ENCODE peak calls at places on chromosomes 3 and 15, in eight cellular contexts. U is transverse colon; L is fibroblast of lung; F is Panc1; R is A549; T is thyroid gland; S is CD8-positive, alpha-beta T cell; J is H9. A is an unnamed sample. For H3K4me1, the result is how much of the 10 kb centered on the place peaks cover.

GRCh38 chr3:3082547-3082924 is 27.6 kb downstream of the IL5RA start:
- DNase-seq in U (no peak), L (no peak), F (no peak), R (no peak), T (no peak), S (no peak), J (no peak), A (no peak)

GRCh38 chr3:14143271-14143605 is 18.4 kb downstream of the TMEM43 start:
- DNase-seq in U (no peak), L (no peak), F (no peak), R (no peak), T (no peak), S (no peak), J (no peak), A (no peak)

GRCh38 chr15:99618941-99619411 is 53.2 kb downstream of the MEF2A start:
- DNase-seq in U (no peak), L (peak), F (no peak), R (no peak), T (peak), S (no peak), J (peak), A (no peak)

GRCh38 chr3:84724877-84725276 is 233.9 kb upstream of the CADM2 start:
- DNase-seq in U (no peak), L (peak), F (peak), R (peak), T (no peak), S (no peak), J (no peak), A (no peak)

GRCh38 chr3:176737480-176738147 is 459.7 kb downstream of the TBL1XR1 start:
- DNase-seq in U (no peak), L (no peak), F (no peak), R (no peak), T (no peak), S (no peak), J (no peak), A (no peak)

GRCh38 chr3:64541803-64542202 is 146.0 kb downstream of the ADAMTS9 start:
- DNase-seq in U (no peak), L (no peak), F (no peak), R (no peak), T (no peak), S (no peak), J (no peak), A (no peak)

GRCh38 chr3:10845240-10845761 is 29.3 kb downstream of the SLC6A11 start:
- DNase-seq in U (no peak), L (no peak), F (no peak), R (no peak), T (no peak), S (no peak), J (no peak), A (no peak)

GRCh38 chr3:152328841-152329240 is 60.1 kb downstream of the MBNL1 start:
- DNase-seq in U (no peak), L (peak), F (peak), R (peak), T (no peak), S (no peak), J (no peak), A (no peak)

GRCh38 chr3:153232737-153233330 is 70.8 kb downstream of the RAP2B start:
- DNase-seq in U (no peak), L (peak), F (no peak), R (no peak), T (no peak), S (no peak), J (no peak), A (no peak)

GRCh38 chr3:72669224-72669623 is 179.0 kb downstream of the SHQ1 start:
- DNase-seq in U (no peak), L (no peak), F (no peak), R (no peak), T (no peak), S (no peak), J (no peak), A (no peak)

GRCh38 chr15:45448066-45448510 is 69.7 kb upstream of the GATM start:
- DNase-seq in U (no peak), L (no peak), F (no peak), R (no peak), T (no peak), S (no peak), J (no peak), A (no peak)

GRCh38 chr3:116341381-116341780 is 103.9 kb downstream of the LSAMP start:
- DNase-seq in U (no peak), L (no peak), F (no peak), R (no peak), T (no peak), S (no peak), J (no peak), A (no peak)

GRCh38 chr3:197031315-197032285 is 2.0 kb upstream of the MELTF start:
- DNase-seq in U (peak), L (peak), F (peak), R (peak), T (peak), S (no peak), J (no peak), A (peak)

GRCh38 chr15:99016680-99017321 is 9.2 kb upstream of the PGPEP1L start:
- DNase-seq in U (no peak), L (peak), F (peak), R (peak), T (no peak), S (no peak), J (no peak), A (no peak)

DNA sequence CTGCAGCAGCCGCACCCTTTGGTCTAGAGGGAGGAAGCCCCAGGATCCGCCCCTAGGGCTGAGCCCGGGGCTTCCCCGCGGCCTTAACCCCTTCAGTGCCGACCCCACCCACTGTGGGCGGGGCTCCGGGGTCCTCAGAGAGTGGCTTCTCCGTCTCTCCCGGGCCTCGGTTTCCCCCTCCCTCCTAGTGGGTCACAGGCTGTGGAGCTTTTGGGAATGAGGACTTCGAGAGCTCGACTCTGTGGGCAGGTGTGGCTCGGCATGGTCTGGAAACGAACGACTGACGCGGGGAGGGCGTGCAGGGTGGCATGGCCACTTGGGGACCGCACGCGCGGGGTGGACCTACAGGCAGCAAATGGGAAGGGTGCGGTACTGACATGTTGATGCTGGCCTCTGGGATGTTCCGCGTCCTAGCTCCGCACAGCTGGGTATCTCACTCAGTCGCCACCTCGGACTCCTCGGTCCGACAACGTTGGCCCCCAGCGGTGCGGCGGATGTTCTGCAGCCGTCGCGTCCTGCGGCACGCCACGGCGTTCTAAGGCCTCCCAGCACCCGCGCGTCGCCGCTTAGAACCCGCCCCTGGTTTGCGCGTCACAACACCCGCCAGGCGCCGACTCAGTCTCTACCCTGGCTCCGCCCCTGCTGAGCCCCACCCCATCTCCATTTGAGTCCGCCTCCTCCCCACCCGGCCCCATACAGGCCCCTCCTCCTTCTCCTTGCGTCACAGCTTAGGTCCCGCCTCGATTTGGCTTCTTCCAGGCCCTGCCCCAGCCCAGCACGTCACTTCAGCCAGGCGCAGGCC is at the start of the genes HYAL3 and NAA80:
- DNase-seq in U (peak), L (peak), F (peak), R (peak), T (peak), S (peak), J (peak), A (peak)
- TF ChIP-seq CTCF in U (peak), L (no peak), F (no peak), R (no peak), T (peak), S (peak), J (peak), A (peak)

GRCh38 chr15:71656425-71656824 is 153.9 kb upstream of the NR2E3 start:
- DNase-seq in U (no peak), L (no peak), F (no peak), R (no peak), T (no peak), S (no peak), J (no peak), A (no peak)
- H3K4me1 ChIP-seq in U (under half), L (under half), F (under half), R (under half), T (under half), S (under half), J (under half), A (under half)

GRCh38 chr15:90259524-90259923 is 5.9 kb upstream of the NGRN start:
- DNase-seq in U (no peak), L (no peak), F (no peak), R (no peak), T (no peak), S (no peak), J (no peak), A (no peak)
- H3K27ac ChIP-seq in U (no peak), L (no peak), F (no peak), R (no peak), T (no peak), S (no peak), J (no peak), A (no peak)

GRCh38 chr3:156474560-156475389 is 80.1 kb downstream of the SSR3 start:
- DNase-seq in U (no peak), L (peak), F (no peak), R (peak), T (no peak), S (no peak), J (peak), A (no peak)
- TF ChIP-seq CTCF in U (no peak), L (peak), F (peak), R (no peak), T (peak), S (peak), J (peak), A (no peak)

GRCh38 chr15:78006567-78007205 is 70.8 kb downstream of the TBC1D2B start:
- DNase-seq in U (peak), L (no peak), F (no peak), R (no peak), T (peak), S (no peak), J (no peak), A (no peak)

GRCh38 chr15:78002996-78003395 is 74.5 kb downstream of the TBC1D2B start:
- DNase-seq in U (no peak), L (no peak), F (no peak), R (no peak), T (no peak), S (no peak), J (no peak), A (no peak)

GRCh38 chr15:78003539-78004008 is 73.9 kb downstream of the TBC1D2B start:
- DNase-seq in U (no peak), L (no peak), F (no peak), R (no peak), T (no peak), S (no peak), J (peak), A (no peak)

GRCh38 chr15:78004222-78004727 is 73.2 kb downstream of the TBC1D2B start:
- DNase-seq in U (no peak), L (no peak), F (no peak), R (no peak), T (no peak), S (no peak), J (no peak), A (no peak)

DNA sequence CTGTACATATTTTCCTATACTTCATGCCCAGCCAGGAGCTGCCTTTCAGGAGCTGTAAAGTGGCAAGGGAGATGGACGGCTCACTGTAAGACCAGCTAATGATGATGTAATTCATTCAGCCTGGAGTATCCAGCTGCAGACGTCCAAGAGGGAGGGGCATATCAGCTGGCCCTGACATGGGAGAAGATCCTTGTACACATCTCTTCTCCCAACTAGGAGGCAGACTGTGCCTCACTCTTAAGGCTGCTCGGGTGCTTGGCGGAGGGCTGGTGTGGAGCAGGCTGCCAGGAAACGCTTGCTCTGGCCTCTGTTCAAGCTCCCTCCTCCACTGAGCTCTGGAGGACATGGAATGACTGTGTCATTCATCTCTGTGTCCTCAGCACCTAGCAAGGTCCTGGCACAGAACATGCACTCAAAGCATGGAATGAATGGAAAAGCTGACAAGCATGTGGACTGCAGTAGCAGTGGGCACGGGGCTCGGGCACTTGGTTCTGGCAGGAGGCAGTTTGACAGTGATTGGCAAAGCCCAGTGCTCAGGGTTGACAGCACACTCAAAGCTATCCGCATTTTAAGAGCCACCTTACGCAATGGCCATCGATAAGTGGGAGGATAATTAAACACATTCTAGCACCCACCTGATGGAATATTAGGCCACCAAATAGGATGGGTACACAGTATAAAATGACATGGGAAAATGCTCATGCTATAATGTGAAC is 72.4 kb downstream of the TBC1D2B start:
- DNase-seq in U (peak), L (peak), F (no peak), R (no peak), T (peak), S (no peak), J (no peak), A (no peak)
- H3K4me1 ChIP-seq in U (under half), L (under half), F (under half), R (under half), T (under half), S (under half), J (under half), A (under half)

DNA sequence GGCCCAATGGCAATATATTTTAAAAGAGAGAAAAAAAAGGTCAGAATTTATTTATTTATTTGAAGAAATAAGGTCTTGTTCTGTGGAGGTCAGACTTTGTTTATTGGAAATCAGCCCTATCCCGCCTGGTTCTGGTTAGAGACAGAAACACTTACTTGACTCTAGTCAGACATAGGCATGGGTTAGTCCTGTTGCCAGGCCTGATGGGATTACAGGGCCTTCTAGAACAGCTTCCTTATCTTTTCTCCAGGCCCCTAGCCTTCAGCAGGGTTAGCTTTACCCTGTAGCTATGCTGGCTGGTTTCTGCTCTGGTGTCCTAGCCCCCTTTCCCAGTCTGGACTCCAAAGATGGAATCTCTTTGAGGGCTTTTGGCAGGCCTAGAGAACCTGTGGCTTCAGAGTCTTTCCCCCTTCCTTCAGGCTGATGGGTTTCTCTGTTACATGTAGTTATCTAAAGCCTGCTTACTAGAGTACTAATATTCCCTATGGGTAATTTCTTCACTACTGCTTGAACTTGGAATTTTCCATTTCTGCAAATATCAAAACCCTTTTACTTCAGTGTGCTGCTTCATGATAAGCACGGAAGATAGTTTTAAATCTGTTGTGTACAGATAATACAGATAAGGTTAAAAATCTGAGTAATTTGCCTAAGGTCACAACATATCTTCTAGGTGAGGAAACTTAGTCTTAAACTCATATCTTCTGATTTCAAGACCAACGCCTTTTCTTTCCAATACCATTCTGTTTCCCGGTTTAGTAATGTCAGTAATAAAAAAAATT is 10.6 kb downstream of the IREB2 start:
- DNase-seq in U (no peak), L (peak), F (no peak), R (no peak), T (no peak), S (no peak), J (no peak), A (no peak)
- H3K27ac ChIP-seq in U (no peak), L (peak), F (peak), R (no peak), T (peak), S (no peak), J (no peak), A (no peak)